ENCODE peak calls at places on chromosomes 16 and 17, in five cellular contexts. R is tibial artery; U is SHP77 treated with DMSO at 0.1 percent for 48 hours; Q is stimulated activated CD8-positive, alpha-beta memory T cell treated with anti-CD3 and anti-CD28 coated beads, Interleukin-4, amount 100 ng/mL, for 1 hour; E is GM03348. D is an unnamed sample.

GRCh38 chr17:78041401-78042179 is 83.1 kb downstream of the TNRC6C start:
- DNase-seq in R (no peak), U (no peak), Q (no peak), E (peak; percentile 41), D (no peak)

GRCh38 chr17:29089601-29090044 is 46.7 kb downstream of the PIPOX start:
- DNase-seq in R (no peak), U (peak; percentile 46), Q (no peak), E (no peak), D (no peak)

GRCh38 chr17:19652595-19652994 is 4.0 kb downstream of the ALDH3A2 start:
- DNase-seq in R (no peak), U (no peak), Q (no peak), E (no peak), D (no peak)

GRCh38 chr16:3951861-3952332 is 71.4 kb upstream of the CREBBP start:
- DNase-seq in R (no peak), U (no peak), Q (no peak), E (no peak), D (no peak)

GRCh38 chr16:31132303-31132978 is 3.1 kb downstream of the PRSS8 start:
- DNase-seq in R (no peak), U (no peak), Q (no peak), E (no peak), D (no peak)

GRCh38 chr17:65463242-65463641 is 98.2 kb downstream of the AXIN2 start:
- DNase-seq in R (peak; percentile 81), U (no peak), Q (no peak), E (no peak), D (no peak)

GRCh38 chr17:77374170-77374936 is 233.6 kb downstream of the SEC14L1 start:
- DNase-seq in R (peak; percentile 88), U (no peak), Q (peak; percentile 51), E (peak; percentile 88), D (peak; percentile 86)

GRCh38 chr17:43905400-43905984 is 1.8 kb downstream of the MPP2 start:
- DNase-seq in R (no peak), U (no peak), Q (no peak), E (no peak), D (no peak)

GRCh38 chr16:1596516-1596915 is 15.4 kb downstream of the IFT140 start:
- DNase-seq in R (no peak), U (no peak), Q (no peak), E (no peak), D (no peak)

GRCh38 chr17:9817086-9817485 is 4.8 kb downstream of the GSG1L2 start:
- DNase-seq in R (no peak), U (no peak), Q (no peak), E (peak; percentile 24), D (peak; percentile 59)

GRCh38 chr17:27457731-27458523 is 1.7 kb downstream of the KSR1 start:
- DNase-seq in R (no peak), U (no peak), Q (no peak), E (peak; percentile 47), D (no peak)

GRCh38 chr17:11608396-11608795 is 10.1 kb downstream of the DNAH9 start:
- DNase-seq in R (peak; percentile 62), U (no peak), Q (no peak), E (no peak), D (no peak)

GRCh38 chr16:24995469-24995868 is 19.7 kb downstream of the ARHGAP17 start:
- DNase-seq in R (no peak), U (no peak), Q (no peak), E (no peak), D (peak; percentile 39)

GRCh38 chr16:88325976-88326375 is 56.8 kb upstream of the ZNF469 start:
- DNase-seq in R (no peak), U (no peak), Q (no peak), E (no peak), D (no peak)

GRCh38 chr17:80843741-80844156 is 147.9 kb upstream of the CHMP6 start:
- DNase-seq in R (peak; percentile 2), U (no peak), Q (no peak), E (no peak), D (no peak)

GRCh38 chr16:27378871-27379580 is 22.9 kb upstream of the IL21R start:
- DNase-seq in R (no peak), U (no peak), Q (no peak), E (no peak), D (no peak)

GRCh38 chr16:5479925-5480324 is 382.3 kb upstream of the EEF2KMT start:
- DNase-seq in R (no peak), U (no peak), Q (no peak), E (no peak), D (no peak)

GRCh38 chr16:77794586-77794985 is 6.2 kb downstream of the VAT1L start:
- DNase-seq in R (no peak), U (no peak), Q (no peak), E (no peak), D (no peak)

GRCh38 chr17:65876985-65877384 is 314.9 kb downstream of the CEP112 start:
- DNase-seq in R (no peak), U (no peak), Q (no peak), E (no peak), D (no peak)

GRCh38 chr17:42517516-42517915 is 18.5 kb upstream of the NAGLU start:
- DNase-seq in R (peak; percentile 91), U (peak; percentile 39), Q (peak; percentile 64), E (peak; percentile 97), D (peak; percentile 91)

GRCh38 chr16:58339452-58339938 is 44.7 kb upstream of the PRSS54 start:
- DNase-seq in R (no peak), U (no peak), Q (no peak), E (peak; percentile 21), D (peak; percentile 29)

GRCh38 chr16:35751191-35751941 is 2292.0 kb downstream of the TP53TG3F start:
- DNase-seq in R (no peak), U (no peak), Q (no peak), E (peak; percentile 4), D (no peak)

GRCh38 chr17:30519707-30520106 is 42.5 kb downstream of the GOSR1 start:
- DNase-seq in R (no peak), U (no peak), Q (no peak), E (peak; percentile 76), D (no peak)

GRCh38 chr17:66985338-66985737 is 20.8 kb downstream of the CACNG4 start:
- DNase-seq in R (no peak), U (no peak), Q (no peak), E (no peak), D (no peak)

GRCh38 chr17:81514735-81515529 is 2.3 kb upstream of the ACTG1 start:
- DNase-seq in R (peak; percentile 87), U (peak; percentile 59), Q (peak; percentile 55), E (peak; percentile 95), D (peak; percentile 74)

GRCh38 chr17:37698132-37698615 is 46.7 kb downstream of the HNF1B start:
- DNase-seq in R (no peak), U (no peak), Q (no peak), E (peak; percentile 33), D (no peak)

GRCh38 chr17:50152736-50153135 is 2.3 kb upstream of the PPP1R9B start:
- DNase-seq in R (no peak), U (no peak), Q (no peak), E (no peak), D (no peak)

GRCh38 chr17:82000803-82001649 is 21.7 kb downstream of the CENPX start:
- DNase-seq in R (no peak), U (no peak), Q (no peak), E (no peak), D (no peak)

GRCh38 chr17:32771396-32771795 is 105.5 kb downstream of the MYO1D start:
- DNase-seq in R (no peak), U (no peak), Q (no peak), E (peak; percentile 8), D (no peak)

GRCh38 chr16:82152641-82153094 is 17.4 kb downstream of the MPHOSPH6 start:
- DNase-seq in R (no peak), U (no peak), Q (no peak), E (no peak), D (no peak)

GRCh38 chr16:53220585-53220984 is 165.8 kb downstream of the CHD9 start:
- DNase-seq in R (no peak), U (no peak), Q (no peak), E (peak; percentile 24), D (no peak)

GRCh38 chr16:90019543-90020259 is 445 bp upstream of the DBNDD1 start:
- DNase-seq in R (no peak), U (peak; percentile 29), Q (no peak), E (peak; percentile 73), D (peak; percentile 70)

GRCh38 chr16:89811321-89811720 is 5.1 kb downstream of the FANCA start:
- DNase-seq in R (no peak), U (peak; percentile 26), Q (no peak), E (no peak), D (no peak)